ENCODE peak calls at places on chromosome 12, in four cellular contexts. O, Y, J and G are unnamed samples.

GRCh38 chr12:18045446-18046001 is 44.5 kb downstream of the RERGL start:
- DNase-seq in O (no peak), Y (no peak), J (no peak), G (no peak)

GRCh38 chr12:64102339-64102738 is 119.8 kb downstream of the KICS2 start:
- DNase-seq in O (no peak), Y (no peak), J (no peak), G (no peak)

GRCh38 chr12:65464930-65465329 is 186.4 kb downstream of the MSRB3 start:
- DNase-seq in O (no peak), Y (no peak), J (no peak), G (no peak)

GRCh38 chr12:65945457-65945856 is 121.2 kb downstream of the HMGA2 start:
- DNase-seq in O (no peak), Y (no peak), J (no peak), G (no peak)

GRCh38 chr12:125983784-125984510 is 918.7 kb downstream of the AACS start:
- DNase-seq in O (peak; percentile 45), Y (no peak), J (no peak), G (no peak)

GRCh38 chr12:105742567-105742874 is 396.2 kb downstream of the NUAK1 start:
- DNase-seq in O (no peak), Y (no peak), J (no peak), G (no peak)

GRCh38 chr12:34398706-34399630 is 376.7 kb downstream of the ALG10 start:
- DNase-seq in O (peak; percentile 27), Y (no peak), J (peak; percentile 28), G (peak; percentile 2)

GRCh38 chr12:18158774-18159557 is 69.0 kb upstream of the RERGL start:
- DNase-seq in O (no peak), Y (peak; percentile 24), J (no peak), G (peak; percentile 62)

GRCh38 chr12:119713551-119714031 is 45.7 kb downstream of the PRKAB1 start:
- DNase-seq in O (peak; percentile 73), Y (no peak), J (peak; percentile 38), G (no peak)

GRCh38 chr12:117986705-117987469 is 18.1 kb upstream of the KSR2 start:
- DNase-seq in O (no peak), Y (no peak), J (no peak), G (no peak)

GRCh38 chr12:70692681-70693288 is 55.6 kb upstream of the PTPRB start:
- DNase-seq in O (no peak), Y (no peak), J (no peak), G (no peak)

GRCh38 chr12:13162904-13163303 is 33.6 kb upstream of the EMP1 start:
- DNase-seq in O (no peak), Y (no peak), J (no peak), G (no peak)

GRCh38 chr12:54891717-54892478 is 37.6 kb downstream of the MUCL1 start:
- DNase-seq in O (no peak), Y (no peak), J (no peak), G (no peak)

GRCh38 chr12:72207094-72207493 is 65.1 kb upstream of the TRHDE start:
- DNase-seq in O (no peak), Y (no peak), J (no peak), G (no peak)

GRCh38 chr12:121038861-121039654 is at the start of gene OASL:
- DNase-seq in O (peak; percentile 69), Y (peak; percentile 36), J (peak; percentile 68), G (no peak)

GRCh38 chr12:99455350-99456037 is 192.1 kb upstream of the GARIN6 start:
- DNase-seq in O (no peak), Y (no peak), J (peak; percentile 47), G (no peak)

GRCh38 chr12:92597997-92598396 is 104.8 kb upstream of the PLEKHG7 start:
- DNase-seq in O (no peak), Y (no peak), J (no peak), G (no peak)

GRCh38 chr12:84497819-84498218 is 414.8 kb downstream of the SLC6A15 start:
- DNase-seq in O (no peak), Y (no peak), J (no peak), G (peak; percentile 61)

GRCh38 chr12:116284401-116284800 is 6.9 kb upstream of the MED13L start:
- DNase-seq in O (no peak), Y (no peak), J (no peak), G (no peak)

GRCh38 chr12:92444763-92445162 is 258.0 kb upstream of the PLEKHG7 start:
- DNase-seq in O (no peak), Y (no peak), J (peak; percentile 55), G (no peak)

GRCh38 chr12:52228931-52229330 is 4.1 kb upstream of the KRT7 start:
- DNase-seq in O (no peak), Y (no peak), J (no peak), G (no peak)

GRCh38 chr12:115755061-115755751 is 522.3 kb downstream of the MED13L start:
- DNase-seq in O (no peak), Y (no peak), J (no peak), G (no peak)

GRCh38 chr12:52197371-52198231 is 5.8 kb upstream of the KRT80 start:
- DNase-seq in O (peak; percentile 75), Y (no peak), J (peak; percentile 84), G (no peak)

GRCh38 chr12:46983959-46984833 is 95.2 kb upstream of the PCED1B start:
- DNase-seq in O (no peak), Y (peak; percentile 57), J (peak; percentile 76), G (peak; percentile 18)

GRCh38 chr12:95117178-95117599 is 43.8 kb upstream of the NR2C1 start:
- DNase-seq in O (no peak), Y (peak; percentile 64), J (peak; percentile 89), G (peak; percentile 72)

GRCh38 chr12:3243376-3244084 is 166.4 kb downstream of the TSPAN9 start:
- DNase-seq in O (no peak), Y (no peak), J (no peak), G (no peak)

GRCh38 chr12:10098762-10099161 is at the start of gene CLEC1A:
- DNase-seq in O (no peak), Y (no peak), J (peak; percentile 63), G (no peak)

GRCh38 chr12:54172102-54172630 is 16.6 kb downstream of the SMUG1 start:
- DNase-seq in O (no peak), Y (no peak), J (no peak), G (no peak)

GRCh38 chr12:70847871-70848270 is 72.7 kb downstream of the PTPRR start:
- DNase-seq in O (no peak), Y (no peak), J (no peak), G (no peak)

GRCh38 chr12:104712477-104712876 is 245.6 kb downstream of the SLC41A2 start:
- DNase-seq in O (no peak), Y (no peak), J (no peak), G (no peak)

DNA sequence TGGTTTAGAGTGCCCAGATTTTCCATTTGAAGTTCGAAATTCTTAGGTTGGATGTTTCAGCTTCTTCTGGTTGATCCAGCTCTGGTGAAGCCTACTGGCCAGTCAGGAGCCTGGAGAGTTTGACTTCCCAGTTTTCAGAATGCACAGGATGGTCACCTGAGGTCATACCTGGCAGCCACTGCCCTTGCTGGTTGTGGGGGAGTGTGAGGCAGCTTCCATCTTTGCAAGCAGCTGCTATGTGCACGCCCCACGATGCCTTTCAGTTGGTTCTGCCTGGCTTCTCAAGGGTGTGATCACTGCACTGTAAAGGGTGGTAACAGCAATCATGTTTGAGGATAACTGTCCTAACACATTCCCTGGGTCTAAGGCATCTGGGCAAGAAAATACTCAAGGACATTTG is 15.4 kb downstream of the CCDC92 start:
- DNase-seq in O (no peak), Y (no peak), J (no peak), G (no peak)
- H3K27me3 ChIP-seq in O (no peaks in the 10 kb centered on the region), Y (no peaks in the 10 kb centered on the region), J (no peaks in the 10 kb centered on the region), G (no peaks in the 10 kb centered on the region)

GRCh38 chr12:11348439-11348838 is 38.2 kb upstream of the PRB4 start:
- DNase-seq in O (no peak), Y (no peak), J (no peak), G (no peak)

GRCh38 chr12:11347810-11348209 is 37.6 kb upstream of the PRB4 start:
- DNase-seq in O (no peak), Y (no peak), J (no peak), G (no peak)

GRCh38 chr12:11344504-11344903 is 34.3 kb upstream of the PRB4 start:
- DNase-seq in O (no peak), Y (no peak), J (no peak), G (no peak)
- H3K27me3 ChIP-seq in O (no peaks in the 10 kb centered on the region), Y (peaks cover 5% of the 10 kb centered on the region), J (no peaks in the 10 kb centered on the region), G (peaks cover 6% of the 10 kb centered on the region)

GRCh38 chr12:5433081-5433839 is 1.4 kb downstream of the NTF3 start:
- DNase-seq in O (no peak), Y (no peak), J (no peak), G (no peak)

GRCh38 chr12:5435161-5435560 is 3.3 kb downstream of the NTF3 start:
- DNase-seq in O (no peak), Y (no peak), J (no peak), G (no peak)

GRCh38 chr12:5434647-5434968 is 2.7 kb downstream of the NTF3 start:
- DNase-seq in O (no peak), Y (no peak), J (no peak), G (no peak)

GRCh38 chr12:5432011-5432400 is at the start of gene NTF3:
- DNase-seq in O (no peak), Y (no peak), J (no peak), G (no peak)

GRCh38 chr12:5433840-5434646 is 2.1 kb downstream of the NTF3 start:
- DNase-seq in O (no peak), Y (no peak), J (no peak), G (no peak)
- H3K27me3 ChIP-seq in O (peaks cover 66% of the 10 kb centered on the region), Y (peaks cover 3% of the 10 kb centered on the region), J (peaks cover 26% of the 10 kb centered on the region), G (peaks cover 78% of the 10 kb centered on the region)

GRCh38 chr12:114672817-114673168 is 11.2 kb downstream of the TBX3 start:
- DNase-seq in O (no peak), Y (no peak), J (no peak), G (no peak)
- H3K27me3 ChIP-seq in O (peaks cover 56% of the 10 kb centered on the region), Y (peaks cover 11% of the 10 kb centered on the region), J (no peaks in the 10 kb centered on the region), G (no peaks in the 10 kb centered on the region)

GRCh38 chr12:25056011-25056410 is 107.1 kb upstream of the BCAT1 start:
- DNase-seq in O (no peak), Y (no peak), J (no peak), G (no peak)
- H3K27me3 ChIP-seq in O (no peaks in the 10 kb centered on the region), Y (no peaks in the 10 kb centered on the region), J (no peaks in the 10 kb centered on the region), G (no peaks in the 10 kb centered on the region)

GRCh38 chr12:130160306-130160705 is 2.0 kb upstream of the FZD10 start:
- DNase-seq in O (no peak), Y (no peak), J (no peak), G (no peak)
- H3K27me3 ChIP-seq in O (peaks cover 81% of the 10 kb centered on the region), Y (peaks cover 42% of the 10 kb centered on the region), J (peaks cover 70% of the 10 kb centered on the region), G (peaks cover 92% of the 10 kb centered on the region)

GRCh38 chr12:47988073-47989022 is 15.9 kb downstream of the COL2A1 start:
- DNase-seq in O (no peak), Y (no peak), J (no peak), G (no peak)
- H3K27me3 ChIP-seq in O (no peaks in the 10 kb centered on the region), Y (peaks cover 2% of the 10 kb centered on the region), J (no peaks in the 10 kb centered on the region), G (no peaks in the 10 kb centered on the region)